ENCODE peak calls at places on chromosomes 12 and 14, in seven cellular contexts. X, L, R, N, C, S and A are unnamed samples.

GRCh38 chr12:93823616-93824410 is 146.6 kb downstream of the CRADD start:
- DNase-seq in R (no peak), N (no peak), L (no peak), C (no peak), X (no peak), S (no peak), A (no peak)

GRCh38 chr14:75793806-75794205 is 132.8 kb downstream of the TTLL5 start:
- DNase-seq in X (no peak), N (no peak), C (no peak), S (no peak), L (no peak), R (no peak), A (no peak)

GRCh38 chr12:28164644-28165313 is 25.5 kb upstream of the CCDC91 start:
- DNase-seq in R (no peak), S (no peak), N (peak; percentile 10), C (no peak), L (no peak), X (no peak), A (peak; percentile 49)

GRCh38 chr12:49231881-49232650 is 32.8 kb upstream of the TUBA1C start:
- DNase-seq in N (no peak), C (no peak), S (no peak), L (no peak), X (no peak), R (no peak), A (no peak)

GRCh38 chr12:1281683-1282366 is 290.8 kb downstream of the ERC1 start:
- DNase-seq in R (no peak), C (no peak), X (no peak), L (no peak), N (no peak), S (no peak), A (no peak)

GRCh38 chr12:131793623-131794022 is 34.6 kb upstream of the MMP17 start:
- DNase-seq in N (no peak), S (no peak), C (no peak), X (no peak), L (no peak), R (no peak), A (no peak)

GRCh38 chr14:34030864-34031263 is 80.0 kb upstream of the EGLN3 start:
- DNase-seq in R (no peak), S (peak; percentile 28), L (no peak), C (no peak), N (peak; percentile 27), X (no peak), A (peak; percentile 22)

GRCh38 chr12:3293446-3294161 is 197.4 kb upstream of the PRMT8 start:
- DNase-seq in X (no peak), L (no peak), C (no peak), N (no peak), S (no peak), R (no peak), A (no peak)

GRCh38 chr12:98256830-98257229 is 258.6 kb upstream of the TMPO start:
- DNase-seq in S (no peak), C (no peak), L (no peak), R (no peak), X (no peak), N (no peak), A (no peak)

GRCh38 chr12:27821259-27821973 is 41.4 kb upstream of the MANSC4 start:
- DNase-seq in C (peak; percentile 48), S (peak; percentile 25), R (peak; percentile 20), N (peak; percentile 20), X (no peak), L (peak; percentile 72), A (peak; percentile 76)

GRCh38 chr12:106274575-106275081 is 26.8 kb upstream of the CKAP4 start:
- DNase-seq in C (no peak), N (no peak), S (no peak), R (no peak), X (no peak), L (no peak), A (peak; percentile 41)

GRCh38 chr14:72745546-72745945 is 148.4 kb downstream of the DPF3 start:
- DNase-seq in R (peak; percentile 53), L (no peak), X (no peak), N (no peak), C (no peak), S (no peak), A (no peak)

GRCh38 chr14:93906341-93907329 is 20.5 kb upstream of the FAM181A start:
- DNase-seq in R (peak; percentile 62), X (peak; percentile 73), C (peak; percentile 37), S (no peak), L (peak; percentile 72), N (peak; percentile 56), A (peak; percentile 63)

GRCh38 chr12:68260153-68260552 is 6.7 kb upstream of the IL22 start:
- DNase-seq in N (no peak), C (no peak), S (no peak), X (no peak), R (no peak), L (no peak), A (no peak)

GRCh38 chr12:11731042-11731357 is 81.5 kb downstream of the ETV6 start:
- DNase-seq in N (no peak), S (no peak), C (no peak), X (no peak), R (no peak), L (no peak), A (no peak)

GRCh38 chr14:71358209-71358931 is 451.1 kb downstream of the PCNX1 start:
- DNase-seq in X (no peak), N (no peak), S (no peak), L (no peak), R (no peak), C (no peak), A (no peak)

GRCh38 chr14:69685716-69686115 is 74.3 kb downstream of the SUSD6 start:
- DNase-seq in L (no peak), X (peak; percentile 84), R (peak; percentile 86), C (no peak), N (peak; percentile 69), S (peak; percentile 65), A (peak; percentile 82)

GRCh38 chr12:56591961-56592360 is 38.2 kb downstream of the BAZ2A start:
- DNase-seq in L (no peak), N (no peak), C (no peak), X (no peak), S (no peak), R (no peak), A (no peak)

GRCh38 chr12:27177716-27178115 is 66.4 kb upstream of the STK38L start:
- DNase-seq in N (no peak), X (no peak), L (no peak), C (no peak), S (no peak), R (no peak), A (no peak)

GRCh38 chr12:13153180-13153579 is 43.3 kb upstream of the EMP1 start:
- DNase-seq in S (no peak), R (no peak), N (no peak), X (no peak), C (no peak), L (no peak), A (no peak)

GRCh38 chr12:127025545-127025944 is 1241.4 kb upstream of the TMEM132C start:
- DNase-seq in C (no peak), X (no peak), R (no peak), S (no peak), N (no peak), L (no peak), A (no peak)

GRCh38 chr14:69483765-69484443 is 624 bp upstream of the PLEKHD1 start:
- DNase-seq in R (peak; percentile 66), S (no peak), X (no peak), N (peak; percentile 10), C (no peak), L (no peak), A (no peak)

DNA sequence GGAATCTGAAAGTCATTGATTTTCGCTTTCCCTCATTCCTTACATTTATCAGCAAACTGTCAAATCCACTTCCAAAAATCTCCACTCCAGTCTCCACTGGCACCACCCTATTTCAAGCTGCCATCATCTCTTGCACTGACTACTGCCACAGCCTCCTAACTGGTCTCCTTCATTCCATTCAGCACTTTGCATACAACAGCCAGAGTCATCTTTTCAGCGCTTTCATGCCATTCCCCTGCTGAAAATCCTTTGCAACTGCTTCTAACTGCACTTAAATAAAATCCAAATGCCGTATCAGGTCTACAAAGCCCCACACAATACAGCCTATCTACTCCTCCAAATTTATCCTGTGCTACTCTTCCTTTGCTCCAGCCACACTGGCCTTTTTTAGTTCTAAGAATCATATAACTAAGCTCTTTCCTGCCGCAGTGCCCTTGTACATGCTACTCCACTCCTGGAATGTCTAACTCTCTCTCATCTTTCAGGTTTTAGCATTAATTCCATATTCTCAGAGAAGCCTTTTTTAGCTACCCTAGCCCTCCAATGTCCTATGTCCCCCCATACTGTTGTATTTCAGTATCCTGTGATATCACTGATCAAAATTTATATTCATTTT is 21.6 kb downstream of the FERMT2 start:
- DNase-seq in S (no peak), X (no peak), N (no peak), R (no peak), C (no peak), L (no peak), A (no peak)
- H3K4me1 ChIP-seq in S (peaks cover 49% of the 10 kb centered on the region), X (peaks cover 47% of the 10 kb centered on the region), N (peaks cover 51% of the 10 kb centered on the region), R (no peaks in the 10 kb centered on the region), C (no peaks in the 10 kb centered on the region), L (peaks cover 1% of the 10 kb centered on the region), A (no peaks in the 10 kb centered on the region)

GRCh38 chr14:42441615-42442014 is 834.9 kb downstream of the LRFN5 start:
- DNase-seq in X (no peak), C (no peak), L (no peak), N (no peak), R (no peak), S (no peak), A (no peak)

DNA sequence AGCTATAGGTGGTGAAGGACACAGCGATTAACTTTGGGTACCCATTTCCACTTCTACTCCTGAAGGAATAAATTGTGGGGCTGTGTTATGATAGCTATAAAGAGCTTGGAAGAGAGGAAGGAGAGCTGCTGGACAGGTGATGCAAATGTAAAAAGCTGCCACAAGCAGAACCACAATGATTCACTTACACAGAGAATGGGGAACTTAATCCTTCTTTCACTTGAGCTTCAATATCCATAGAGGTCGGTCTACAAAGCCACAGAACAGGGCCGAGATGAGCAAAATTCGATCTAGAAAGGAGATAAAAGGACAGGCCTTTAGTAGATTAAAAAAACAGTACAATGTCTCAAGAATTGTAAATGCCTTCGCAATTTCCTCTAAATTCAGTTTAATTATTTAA is 831.1 kb downstream of the LRFN5 start:
- DNase-seq in X (no peak), C (no peak), N (no peak), S (no peak), R (no peak), L (no peak), A (no peak)
- H3K4me3 ChIP-seq in X (no peak overlapping the region), C (no peak overlapping the region), N (no peak overlapping the region), S (no peak overlapping the region), R (no peak overlapping the region), L (no peak overlapping the region), A (no peak overlapping the region)

GRCh38 chr12:46258129-46258528 is 10.7 kb downstream of the SLC38A1 start:
- DNase-seq in L (no peak), N (no peak), S (no peak), X (no peak), C (no peak), R (no peak), A (no peak)
- H3K4me1 ChIP-seq in L (peaks cover 8% of the 10 kb centered on the region), N (peaks cover 64% of the 10 kb centered on the region), S (peaks cover 58% of the 10 kb centered on the region), X (peaks cover 6% of the 10 kb centered on the region), C (peaks cover 96% of the 10 kb centered on the region), R (no peaks in the 10 kb centered on the region), A (no peaks in the 10 kb centered on the region)

GRCh38 chr14:55128386-55129085 is 516 bp upstream of the LGALS3 start:
- DNase-seq in S (no peak), X (no peak), N (no peak), L (no peak), R (no peak), C (peak; percentile 13), A (peak; percentile 94)
- H3K4me3 ChIP-seq in S (peak overlapping the region; percentile 83), X (peak overlapping the region; percentile 83), N (peak overlapping the region; percentile 92), L (peak overlapping the region; percentile 50), R (no peak overlapping the region), C (no peak overlapping the region), A (peak overlapping the region; percentile 99)